ENCODE peak calls at places on chromosomes 4 and X, in seven cellular contexts. S, H, K, J, B, C and F are unnamed samples.

GRCh38 chr4:53840643-53841042 is 223.8 kb downstream of the CHIC2 start:
- DNase-seq in S (no peak), H (no peak), K (no peak), J (no peak), B (no peak), C (no peak), F (no peak)

GRCh38 chr4:15852524-15852923 is 74.4 kb downstream of the CD38 start:
- DNase-seq in S (no peak), H (no peak), K (no peak), J (no peak), B (no peak), C (no peak), F (no peak)

GRCh38 chr4:114040319-114041116 is 61.1 kb upstream of the ARSJ start:
- DNase-seq in S (no peak), H (no peak), K (no peak), J (no peak), B (no peak), C (no peak), F (no peak)

GRCh38 chr4:38099020-38099600 is 138.9 kb downstream of the PTTG2 start:
- DNase-seq in S (no peak), H (no peak), K (no peak), J (no peak), B (no peak), C (no peak), F (no peak)

GRCh38 chrX:50448565-50448964 is 22.1 kb downstream of the DGKK start:
- DNase-seq in S (peak; percentile 41), H (no peak), K (peak; percentile 52), J (no peak), B (no peak), C (no peak), F (no peak)

GRCh38 chr4:73730292-73730691 is 10.1 kb upstream of the CXCL8 start:
- DNase-seq in S (no peak), H (no peak), K (no peak), J (no peak), B (no peak), C (no peak), F (no peak)

GRCh38 chr4:30716671-30717207 is 3.4 kb upstream of the PCDH7 start:
- DNase-seq in S (peak; percentile 57), H (peak; percentile 64), K (peak; percentile 20), J (no peak), B (no peak), C (no peak), F (no peak)

GRCh38 chr4:182174979-182175378 is 68.2 kb upstream of the TENM3 start:
- DNase-seq in S (no peak), H (no peak), K (no peak), J (no peak), B (no peak), C (no peak), F (no peak)

GRCh38 chr4:146334862-146335449 is 120.6 kb downstream of the REELD1 start:
- DNase-seq in S (no peak), H (no peak), K (no peak), J (no peak), B (no peak), C (no peak), F (no peak)

GRCh38 chr4:103443324-103443723 is 245.2 kb upstream of the CENPE start:
- DNase-seq in S (no peak), H (no peak), K (no peak), J (no peak), B (no peak), C (no peak), F (no peak)

GRCh38 chr4:69759189-69759604 is 1.2 kb downstream of the SULT1B1 start:
- DNase-seq in S (no peak), H (no peak), K (peak; percentile 51), J (no peak), B (no peak), C (no peak), F (no peak)
- H3K4me3 ChIP-seq in S (no peak overlapping the region), H (no peak overlapping the region), K (peak overlapping the region; percentile 24), J (no peak overlapping the region), B (no peak overlapping the region), C (no peak overlapping the region), F (no peak overlapping the region)

GRCh38 chr4:184722798-184723197 is 11.1 kb downstream of the CENPU start:
- DNase-seq in S (no peak), H (no peak), K (peak; percentile 53), J (no peak), B (no peak), C (no peak), F (no peak)
- TF ChIP-seq CTCF in S (no peak), H (no peak), K (peak; percentile 33), J (no peak), B (no peak), C (no peak), F (no peak)

GRCh38 chr4:170027181-170027829 is 1.1 kb upstream of the MFAP3L start:
- DNase-seq in S (peak; percentile 96), H (peak; percentile 96), K (peak; percentile 97), J (peak; percentile 93), B (peak; percentile 98), C (peak; percentile 96), F (peak; percentile 97)
- H3K27ac ChIP-seq in S (peak overlapping the region; percentile 68), H (no peak overlapping the region), K (peak overlapping the region; percentile 84), J (peak overlapping the region; percentile 90), B (no peak overlapping the region), C (peak overlapping the region; percentile 85), F (peak overlapping the region; percentile 90)

GRCh38 chr4:95050980-95051688 is 293.4 kb downstream of the BMPR1B start:
- DNase-seq in S (peak; percentile 40), H (peak; percentile 23), K (no peak), J (no peak), B (no peak), C (peak; percentile 17), F (no peak)
- H3K4me3 ChIP-seq in S (no peak overlapping the region), H (no peak overlapping the region), K (no peak overlapping the region), J (no peak overlapping the region), B (no peak overlapping the region), C (peak overlapping the region; percentile 58), F (no peak overlapping the region)

GRCh38 chr4:3369781-3370660 is 71.7 kb upstream of the HGFAC start:
- DNase-seq in S (peak; percentile 89), H (peak; percentile 35), K (no peak), J (peak; percentile 50), B (peak; percentile 68), C (no peak), F (no peak)
- TF ChIP-seq CTCF in S (no peak), H (no peak), K (no peak), J (no peak), B (no peak), C (no peak), F (peak; percentile 21)

DNA sequence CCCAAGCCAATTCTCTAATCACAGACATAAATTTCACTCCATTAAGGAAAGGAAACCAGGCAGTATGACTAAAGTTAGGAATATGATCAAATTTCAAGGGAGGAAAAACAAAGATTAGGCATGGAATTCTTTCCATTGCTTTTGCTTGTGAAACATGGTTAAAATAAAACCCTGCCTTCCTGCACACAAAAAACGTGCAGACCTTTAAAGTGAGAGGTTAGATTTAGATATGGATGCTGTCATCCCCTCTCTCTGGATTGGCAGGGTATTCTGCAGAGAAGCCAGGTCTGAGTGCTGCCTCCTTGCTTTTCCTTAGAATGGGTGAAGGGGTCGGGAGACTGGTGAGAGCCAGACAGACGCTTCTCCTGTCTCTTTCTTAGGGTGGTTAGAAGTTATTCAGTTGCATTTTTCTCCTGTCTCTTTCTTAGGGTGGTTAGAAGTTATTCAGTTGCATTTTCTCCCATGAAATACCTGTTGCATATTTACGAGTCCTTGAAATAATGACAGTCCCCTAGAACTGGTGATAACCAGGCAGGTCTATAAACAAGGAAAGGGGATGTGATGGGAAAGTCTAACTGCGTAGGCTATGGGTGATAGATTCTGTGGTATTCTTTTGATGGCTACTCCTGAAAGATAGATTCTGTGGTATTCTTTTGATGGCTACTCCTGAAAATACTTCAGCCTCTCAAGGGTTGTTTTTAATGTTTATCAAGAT is 163.5 kb downstream of the SPRY1 start:
- DNase-seq in S (peak; percentile 22), H (peak; percentile 29), K (no peak), J (no peak), B (no peak), C (no peak), F (no peak)
- H3K27ac ChIP-seq in S (no peak overlapping the region), H (peak overlapping the region; percentile 42), K (no peak overlapping the region), J (no peak overlapping the region), B (no peak overlapping the region), C (no peak overlapping the region), F (peak overlapping the region; percentile 46)

DNA sequence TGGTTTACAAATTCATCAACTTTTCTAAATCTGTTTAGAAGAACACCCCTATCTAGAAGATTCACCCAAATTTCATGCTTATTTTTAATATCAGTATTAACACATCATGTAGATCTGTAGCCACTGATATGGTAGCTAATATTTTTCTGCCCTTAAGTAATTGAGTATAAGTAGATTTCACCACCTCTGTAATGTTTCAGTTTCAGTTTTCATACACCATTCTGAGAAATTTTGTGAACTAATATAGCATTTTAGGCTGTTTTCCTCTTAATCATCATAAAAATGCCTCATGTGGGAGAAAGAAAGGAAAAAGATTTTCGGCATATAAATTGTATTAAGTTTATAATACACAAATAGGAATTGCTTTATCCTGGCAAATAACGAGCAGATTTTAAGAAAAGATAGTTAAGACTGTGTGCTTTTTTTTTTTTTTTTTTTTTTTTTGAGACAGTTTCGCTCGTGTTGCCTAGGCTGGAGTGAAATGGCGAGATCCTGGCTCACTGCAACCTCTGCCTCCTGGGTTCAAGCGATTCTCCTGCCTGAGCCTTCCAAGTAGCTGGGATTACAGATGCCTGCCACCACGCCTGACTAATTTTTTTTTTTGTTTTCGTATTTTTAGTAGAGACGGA is 21.4 kb upstream of the RBPJ start:
- DNase-seq in S (no peak), H (no peak), K (no peak), J (no peak), B (no peak), C (no peak), F (no peak)
- H3K4me3 ChIP-seq in S (no peak overlapping the region), H (no peak overlapping the region), K (no peak overlapping the region), J (no peak overlapping the region), B (no peak overlapping the region), C (no peak overlapping the region), F (no peak overlapping the region)